ENCODE peak calls at places on chromosomes 5 and 9, in seven cellular contexts. One of them, this sample, is unnamed.

GRCh38 chr5:178192244-178192643 is 5.1 kb upstream of the GMCL2 start:
- DNase-seq in heart left ventricle: no peak
- DNase-seq in A549: no peak
- DNase-seq in testis: no peak
- DNase-seq in HCT116: no peak
- DNase-seq in sigmoid colon: no peak
- DNase-seq in K562: no peak
- DNase-seq in this sample: no peak

GRCh38 chr5:67516959-67517358 is 320.4 kb upstream of the CD180 start:
- DNase-seq in heart left ventricle: no peak
- DNase-seq in A549: no peak
- DNase-seq in testis: no peak
- DNase-seq in HCT116: no peak
- DNase-seq in sigmoid colon: no peak
- DNase-seq in K562: no peak
- DNase-seq in this sample: no peak

GRCh38 chr5:171116711-171117110 is 192.3 kb upstream of the TLX3 start:
- DNase-seq in heart left ventricle: no peak
- DNase-seq in A549: no peak
- DNase-seq in testis: no peak
- DNase-seq in HCT116: no peak
- DNase-seq in sigmoid colon: no peak
- DNase-seq in K562: no peak
- DNase-seq in this sample: no peak

GRCh38 chr9:78014776-78015175 is 16.8 kb downstream of the GNAQ start:
- DNase-seq in heart left ventricle: no peak
- DNase-seq in A549: no peak
- DNase-seq in testis: no peak
- DNase-seq in HCT116: no peak
- DNase-seq in sigmoid colon: no peak
- DNase-seq in K562: no peak
- DNase-seq in this sample: no peak

GRCh38 chr9:93296889-93297480 is 113.0 kb downstream of the WNK2 start:
- DNase-seq in heart left ventricle: no peak
- DNase-seq in A549: no peak
- DNase-seq in testis: no peak
- DNase-seq in HCT116: no peak
- DNase-seq in sigmoid colon: no peak
- DNase-seq in K562: peak; percentile 3
- DNase-seq in this sample: no peak

GRCh38 chr5:123496892-123497291 is 15.1 kb upstream of the CSNK1G3 start:
- DNase-seq in heart left ventricle: no peak
- DNase-seq in A549: no peak
- DNase-seq in testis: no peak
- DNase-seq in HCT116: no peak
- DNase-seq in sigmoid colon: no peak
- DNase-seq in K562: no peak
- DNase-seq in this sample: peak; percentile 66

GRCh38 chr9:89065921-89066320 is 74.7 kb downstream of the S1PR3 start:
- DNase-seq in heart left ventricle: no peak
- DNase-seq in A549: no peak
- DNase-seq in testis: no peak
- DNase-seq in HCT116: no peak
- DNase-seq in sigmoid colon: no peak
- DNase-seq in K562: no peak
- DNase-seq in this sample: no peak

GRCh38 chr9:16877256-16877655 is 6.8 kb upstream of the BNC2 start:
- DNase-seq in heart left ventricle: no peak
- DNase-seq in A549: no peak
- DNase-seq in testis: no peak
- DNase-seq in HCT116: no peak
- DNase-seq in sigmoid colon: no peak
- DNase-seq in K562: no peak
- DNase-seq in this sample: no peak

GRCh38 chr5:115418788-115419187 is 122.3 kb upstream of the CCDC112 start:
- DNase-seq in heart left ventricle: no peak
- DNase-seq in A549: no peak
- DNase-seq in testis: no peak
- DNase-seq in HCT116: no peak
- DNase-seq in sigmoid colon: no peak
- DNase-seq in K562: no peak
- DNase-seq in this sample: peak; percentile 19

GRCh38 chr5:141373673-141374317 is at the start of gene PCDHGA6:
- DNase-seq in heart left ventricle: no peak
- DNase-seq in A549: no peak
- DNase-seq in testis: no peak
- DNase-seq in HCT116: no peak
- DNase-seq in sigmoid colon: no peak
- DNase-seq in K562: no peak
- DNase-seq in this sample: no peak

GRCh38 chr5:154157483-154158378 is 32.8 kb upstream of the GALNT10 start:
- DNase-seq in heart left ventricle: no peak
- DNase-seq in A549: no peak
- DNase-seq in testis: no peak
- DNase-seq in HCT116: no peak
- DNase-seq in sigmoid colon: no peak
- DNase-seq in K562: peak; percentile 65
- DNase-seq in this sample: no peak

GRCh38 chr5:64680289-64680688 is 10.0 kb upstream of the SHISAL2B start:
- DNase-seq in heart left ventricle: no peak
- DNase-seq in A549: no peak
- DNase-seq in testis: no peak
- DNase-seq in HCT116: no peak
- DNase-seq in sigmoid colon: no peak
- DNase-seq in K562: no peak
- DNase-seq in this sample: no peak

GRCh38 chr5:55694152-55694830 is 17.8 kb downstream of the SLC38A9 start:
- DNase-seq in heart left ventricle: no peak
- DNase-seq in A549: no peak
- DNase-seq in testis: no peak
- DNase-seq in HCT116: peak; percentile 48
- DNase-seq in sigmoid colon: no peak
- DNase-seq in K562: no peak
- DNase-seq in this sample: no peak

DNA sequence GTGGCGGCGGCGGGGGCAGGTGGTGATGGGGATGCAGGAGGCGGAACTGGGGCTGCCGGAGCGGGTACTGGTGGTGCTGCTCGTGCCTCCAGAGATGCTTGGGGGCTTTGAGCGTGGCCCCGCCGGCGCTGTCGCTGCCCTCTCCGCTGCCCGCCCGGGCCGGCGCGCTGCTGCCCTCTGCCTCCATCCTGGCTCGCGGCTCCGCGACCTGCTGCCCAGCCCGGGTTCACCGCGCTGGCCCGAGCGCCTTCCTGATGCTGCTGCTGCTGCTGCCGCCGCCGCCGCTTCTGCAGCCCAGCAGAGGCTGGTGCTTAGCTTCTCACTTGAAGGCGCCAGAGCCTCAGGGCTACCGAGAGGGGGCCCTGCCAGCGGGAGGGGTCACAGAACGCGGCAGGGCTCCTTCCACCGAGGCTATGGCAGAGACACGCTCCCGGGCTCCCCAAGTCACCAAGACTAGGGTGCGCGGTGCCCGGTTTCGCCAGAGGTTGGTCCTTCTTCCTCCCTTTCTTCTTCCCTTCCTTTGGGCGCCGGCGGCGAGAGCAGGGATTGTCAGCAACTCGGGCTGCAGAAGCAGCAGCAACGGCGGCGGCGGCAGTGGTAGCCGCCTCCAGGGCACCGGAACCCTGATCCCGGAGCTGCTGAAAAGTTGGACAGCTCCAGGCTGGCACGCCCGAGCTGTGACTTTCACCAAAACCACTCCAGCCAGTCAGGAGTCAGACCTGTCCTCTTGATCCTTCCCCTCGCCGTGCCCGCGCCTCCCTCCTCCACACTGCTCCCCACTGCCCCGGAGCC is at the start of gene PDE4D:
- DNase-seq in heart left ventricle: peak; percentile 70
- DNase-seq in A549: peak; percentile 26
- DNase-seq in testis: peak; percentile 68
- DNase-seq in HCT116: no peak
- DNase-seq in sigmoid colon: peak; percentile 67
- DNase-seq in K562: no peak
- DNase-seq in this sample: peak; percentile 66
- TF ChIP-seq CTCF in heart left ventricle: no peak
- TF ChIP-seq CTCF in A549: no peak
- TF ChIP-seq CTCF in testis: no peak
- TF ChIP-seq CTCF in HCT116: no peak
- TF ChIP-seq CTCF in sigmoid colon: no peak
- TF ChIP-seq CTCF in K562: no peak
- TF ChIP-seq CTCF in this sample: no peak

GRCh38 chr9:114928092-114928491 is 2.3 kb downstream of the TNFSF8 start:
- DNase-seq in heart left ventricle: no peak
- DNase-seq in A549: no peak
- DNase-seq in testis: no peak
- DNase-seq in HCT116: no peak
- DNase-seq in sigmoid colon: no peak
- DNase-seq in K562: no peak
- DNase-seq in this sample: no peak
- TF ChIP-seq POLR2A in heart left ventricle: no peak
- TF ChIP-seq POLR2A in A549: no peak
- TF ChIP-seq POLR2A in testis: no peak
- TF ChIP-seq POLR2A in HCT116: no peak
- TF ChIP-seq POLR2A in sigmoid colon: no peak
- TF ChIP-seq POLR2A in K562: no peak
- TF ChIP-seq POLR2A in this sample: no peak

DNA sequence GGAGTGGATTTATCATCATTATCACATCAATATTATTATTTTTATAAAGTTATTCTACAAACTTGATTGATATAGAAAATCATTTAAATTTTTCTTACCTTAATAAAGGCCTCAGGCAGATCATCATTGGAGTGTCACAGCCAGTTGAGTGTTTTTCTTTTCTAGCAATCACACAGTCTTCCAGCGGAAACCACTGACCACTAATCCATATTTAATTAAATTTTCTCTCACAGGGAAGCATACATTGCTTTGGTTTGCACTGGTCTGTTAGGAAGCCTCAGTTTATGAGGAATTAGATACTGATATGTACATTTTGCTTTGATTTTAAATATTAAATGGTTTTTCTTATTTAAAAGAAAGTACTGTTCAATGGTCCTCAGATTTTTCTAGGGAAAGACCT is 6.7 kb downstream of the SPZ1 start:
- DNase-seq in heart left ventricle: no peak
- DNase-seq in A549: no peak
- DNase-seq in testis: no peak
- DNase-seq in HCT116: no peak
- DNase-seq in sigmoid colon: no peak
- DNase-seq in K562: no peak
- DNase-seq in this sample: no peak
- H3K27ac ChIP-seq in heart left ventricle: no peak overlapping the region
- H3K27ac ChIP-seq in A549: no peak overlapping the region
- H3K27ac ChIP-seq in testis: no peak overlapping the region
- H3K27ac ChIP-seq in HCT116: no peak overlapping the region
- H3K27ac ChIP-seq in sigmoid colon: no peak overlapping the region
- H3K27ac ChIP-seq in K562: no peak overlapping the region
- H3K27ac ChIP-seq in this sample: no peak overlapping the region

GRCh38 chr9:947985-948384 is 28.5 kb upstream of the DMRT3 start:
- DNase-seq in heart left ventricle: no peak
- DNase-seq in A549: no peak
- DNase-seq in testis: no peak
- DNase-seq in HCT116: no peak
- DNase-seq in sigmoid colon: no peak
- DNase-seq in K562: no peak
- DNase-seq in this sample: no peak

GRCh38 chr9:948497-948896 is 28.0 kb upstream of the DMRT3 start:
- DNase-seq in heart left ventricle: no peak
- DNase-seq in A549: no peak
- DNase-seq in testis: no peak
- DNase-seq in HCT116: no peak
- DNase-seq in sigmoid colon: no peak
- DNase-seq in K562: no peak
- DNase-seq in this sample: no peak

GRCh38 chr9:950139-950538 is 26.3 kb upstream of the DMRT3 start:
- DNase-seq in heart left ventricle: no peak
- DNase-seq in A549: no peak
- DNase-seq in testis: no peak
- DNase-seq in HCT116: no peak
- DNase-seq in sigmoid colon: no peak
- DNase-seq in K562: no peak
- DNase-seq in this sample: no peak
- TF ChIP-seq CTCF in heart left ventricle: no peak
- TF ChIP-seq CTCF in A549: no peak
- TF ChIP-seq CTCF in testis: no peak
- TF ChIP-seq CTCF in HCT116: no peak
- TF ChIP-seq CTCF in sigmoid colon: no peak
- TF ChIP-seq CTCF in K562: no peak
- TF ChIP-seq CTCF in this sample: no peak

GRCh38 chr5:96808541-96808828 is 740 bp upstream of the ERAP1 start:
- DNase-seq in heart left ventricle: no peak
- DNase-seq in A549: no peak
- DNase-seq in testis: no peak
- DNase-seq in HCT116: no peak
- DNase-seq in sigmoid colon: no peak
- DNase-seq in K562: no peak
- DNase-seq in this sample: no peak
- TF ChIP-seq POLR2A in heart left ventricle: no peak
- TF ChIP-seq POLR2A in A549: no peak
- TF ChIP-seq POLR2A in testis: no peak
- TF ChIP-seq POLR2A in HCT116: no peak
- TF ChIP-seq POLR2A in sigmoid colon: no peak
- TF ChIP-seq POLR2A in K562: peak; percentile 56
- TF ChIP-seq POLR2A in this sample: no peak

GRCh38 chr5:59342181-59342580 is 551.3 kb downstream of the PDE4D start:
- DNase-seq in heart left ventricle: no peak
- DNase-seq in A549: no peak
- DNase-seq in testis: no peak
- DNase-seq in HCT116: no peak
- DNase-seq in sigmoid colon: no peak
- DNase-seq in K562: no peak
- DNase-seq in this sample: no peak

GRCh38 chr5:59348189-59348588 is 545.3 kb downstream of the PDE4D start:
- DNase-seq in heart left ventricle: no peak
- DNase-seq in A549: no peak
- DNase-seq in testis: no peak
- DNase-seq in HCT116: no peak
- DNase-seq in sigmoid colon: no peak
- DNase-seq in K562: no peak
- DNase-seq in this sample: no peak

GRCh38 chr5:59351076-59351794 is 542.3 kb downstream of the PDE4D start:
- DNase-seq in heart left ventricle: no peak
- DNase-seq in A549: no peak
- DNase-seq in testis: peak; percentile 32
- DNase-seq in HCT116: no peak
- DNase-seq in sigmoid colon: peak; percentile 75
- DNase-seq in K562: no peak
- DNase-seq in this sample: no peak

GRCh38 chr5:59346514-59346913 is 547.0 kb downstream of the PDE4D start:
- DNase-seq in heart left ventricle: no peak
- DNase-seq in A549: no peak
- DNase-seq in testis: no peak
- DNase-seq in HCT116: no peak
- DNase-seq in sigmoid colon: no peak
- DNase-seq in K562: no peak
- DNase-seq in this sample: no peak

GRCh38 chr5:59346987-59347386 is 546.5 kb downstream of the PDE4D start:
- DNase-seq in heart left ventricle: no peak
- DNase-seq in A549: no peak
- DNase-seq in testis: no peak
- DNase-seq in HCT116: no peak
- DNase-seq in sigmoid colon: no peak
- DNase-seq in K562: no peak
- DNase-seq in this sample: no peak
- H3K27ac ChIP-seq in heart left ventricle: no peak overlapping the region
- H3K27ac ChIP-seq in A549: no peak overlapping the region
- H3K27ac ChIP-seq in testis: no peak overlapping the region
- H3K27ac ChIP-seq in HCT116: no peak overlapping the region
- H3K27ac ChIP-seq in sigmoid colon: peak overlapping the region; percentile 79
- H3K27ac ChIP-seq in K562: no peak overlapping the region
- H3K27ac ChIP-seq in this sample: no peak overlapping the region

GRCh38 chr5:172929371-172929838 is 29.8 kb upstream of the RPL26L1 start:
- DNase-seq in heart left ventricle: no peak
- DNase-seq in A549: no peak
- DNase-seq in testis: no peak
- DNase-seq in HCT116: no peak
- DNase-seq in sigmoid colon: no peak
- DNase-seq in K562: no peak
- DNase-seq in this sample: no peak
- TF ChIP-seq CTCF in heart left ventricle: no peak
- TF ChIP-seq CTCF in A549: no peak
- TF ChIP-seq CTCF in testis: no peak
- TF ChIP-seq CTCF in HCT116: no peak
- TF ChIP-seq CTCF in sigmoid colon: no peak
- TF ChIP-seq CTCF in K562: no peak
- TF ChIP-seq CTCF in this sample: no peak